ENCODE peak calls at places on chromosomes 1 and 21, in nine cellular contexts. A is IMR-90, I is ovary, C is transverse colon, G is body of pancreas, Z is tibial nerve, W is A549, R is Peyer's patch, Q is endothelial cell of umbilical vein. P is an unnamed sample.

GRCh38 chr1:63622847-63623566 is 29.8 kb downstream of the PGM1 start:
- DNase-seq in A (no peak), I (no peak), C (no peak), G (peak), Z (no peak), W (no peak), R (no peak), Q (no peak), P (no peak)

GRCh38 chr1:41420877-41421276 is 59.6 kb downstream of the FOXO6 start:
- DNase-seq in A (no peak), I (no peak), C (no peak), G (no peak), Z (peak), W (no peak), R (no peak), Q (no peak), P (peak)

GRCh38 chr1:53590581-53591515 is 131.6 kb downstream of the DMRTB1 start:
- DNase-seq in A (no peak), I (no peak), C (peak), G (no peak), Z (no peak), W (no peak), R (no peak), Q (no peak), P (no peak)

GRCh38 chr21:46253610-46254124 is 25.1 kb upstream of the LSS start:
- DNase-seq in A (peak), I (no peak), C (no peak), G (no peak), Z (no peak), W (no peak), R (no peak), Q (peak), P (no peak)

GRCh38 chr1:223123238-223123976 is 19.6 kb downstream of the TLR5 start:
- DNase-seq in A (peak), I (peak), C (peak), G (peak), Z (peak), W (peak), R (peak), Q (peak), P (peak)

GRCh38 chr21:32411366-32412161 is 942 bp upstream of the EVA1C start:
- DNase-seq in A (peak), I (peak), C (peak), G (peak), Z (peak), W (no peak), R (peak), Q (peak), P (peak)

GRCh38 chr1:53574621-53575020 is 115.4 kb downstream of the DMRTB1 start:
- DNase-seq in A (no peak), I (no peak), C (no peak), G (no peak), Z (no peak), W (no peak), R (peak), Q (no peak), P (no peak)

GRCh38 chr1:64995316-64995715 is 29.0 kb upstream of the JAK1 start:
- DNase-seq in A (no peak), I (no peak), C (no peak), G (no peak), Z (no peak), W (no peak), R (no peak), Q (no peak), P (no peak)

GRCh38 chr1:86085741-86086411 is 70.7 kb downstream of the COL24A1 start:
- DNase-seq in A (no peak), I (no peak), C (no peak), G (no peak), Z (no peak), W (no peak), R (no peak), Q (no peak), P (no peak)

GRCh38 chr1:29121951-29122661 is 1.6 kb downstream of the TMEM200B start:
- DNase-seq in A (peak), I (peak), C (peak), G (no peak), Z (no peak), W (no peak), R (peak), Q (peak), P (peak)

GRCh38 chr1:29876441-29876840 is 640.1 kb downstream of the PTPRU start:
- DNase-seq in A (no peak), I (no peak), C (no peak), G (no peak), Z (no peak), W (no peak), R (no peak), Q (no peak), P (no peak)

GRCh38 chr1:112346802-112347350 is 49.1 kb upstream of the CTTNBP2NL start:
- DNase-seq in A (no peak), I (no peak), C (no peak), G (no peak), Z (no peak), W (no peak), R (no peak), Q (no peak), P (no peak)

GRCh38 chr1:190679032-190679431 is 201.4 kb upstream of the BRINP3 start:
- DNase-seq in A (peak), I (no peak), C (no peak), G (no peak), Z (no peak), W (no peak), R (no peak), Q (peak), P (no peak)

GRCh38 chr1:212667223-212668139 is 32.2 kb downstream of the BATF3 start:
- DNase-seq in A (peak), I (no peak), C (peak), G (peak), Z (peak), W (peak), R (no peak), Q (peak), P (peak)

GRCh38 chr1:3174487-3175247 is 105.7 kb downstream of the PRDM16 start:
- DNase-seq in A (no peak), I (peak), C (peak), G (peak), Z (peak), W (no peak), R (no peak), Q (no peak), P (peak)

GRCh38 chr1:11286735-11287410 is 13.9 kb downstream of the UBIAD1 start:
- DNase-seq in A (peak), I (no peak), C (no peak), G (no peak), Z (no peak), W (no peak), R (no peak), Q (no peak), P (no peak)

GRCh38 chr1:65164633-65165032 is 16.6 kb downstream of the AK4 start:
- DNase-seq in A (no peak), I (no peak), C (no peak), G (no peak), Z (no peak), W (no peak), R (no peak), Q (no peak), P (no peak)

GRCh38 chr1:162144853-162145252 is 75.4 kb downstream of the NOS1AP start:
- DNase-seq in A (no peak), I (no peak), C (no peak), G (no peak), Z (no peak), W (no peak), R (no peak), Q (no peak), P (no peak)

GRCh38 chr1:163195728-163196448 is 6.8 kb downstream of the RGS5 start:
- DNase-seq in A (peak), I (no peak), C (no peak), G (no peak), Z (no peak), W (no peak), R (no peak), Q (peak), P (peak)

GRCh38 chr1:9903801-9904527 is 6.1 kb downstream of the CTNNBIP1 start:
- DNase-seq in A (no peak), I (no peak), C (no peak), G (no peak), Z (no peak), W (no peak), R (no peak), Q (no peak), P (no peak)

GRCh38 chr1:221598122-221598521 is 143.8 kb downstream of the DUSP10 start:
- DNase-seq in A (no peak), I (no peak), C (no peak), G (no peak), Z (no peak), W (no peak), R (no peak), Q (no peak), P (no peak)

GRCh38 chr1:150836129-150836773 is 28.2 kb upstream of the CTSK start:
- DNase-seq in A (peak), I (no peak), C (no peak), G (peak), Z (no peak), W (no peak), R (no peak), Q (peak), P (peak)

GRCh38 chr1:205811660-205812059 is 1.3 kb downstream of the SLC41A1 start:
- DNase-seq in A (no peak), I (no peak), C (no peak), G (peak), Z (no peak), W (no peak), R (no peak), Q (no peak), P (peak)

GRCh38 chr1:167629681-167630567 is at the start of gene RCSD1:
- DNase-seq in A (no peak), I (no peak), C (peak), G (no peak), Z (no peak), W (no peak), R (no peak), Q (no peak), P (peak)

GRCh38 chr1:44355582-44356305 is 687 bp upstream of the ERI3 start:
- DNase-seq in A (no peak), I (no peak), C (no peak), G (no peak), Z (no peak), W (no peak), R (no peak), Q (no peak), P (no peak)

GRCh38 chr1:20480261-20481157 is 5.5 kb downstream of the CAMK2N1 start:
- DNase-seq in A (peak), I (no peak), C (peak), G (peak), Z (no peak), W (peak), R (peak), Q (no peak), P (no peak)

GRCh38 chr1:116375165-116375883 is 2.3 kb downstream of the ATP1A1 start:
- DNase-seq in A (no peak), I (no peak), C (no peak), G (no peak), Z (no peak), W (no peak), R (no peak), Q (peak), P (no peak)

GRCh38 chr1:156246762-156247459 is 945 bp downstream of the PAQR6 start:
- DNase-seq in A (no peak), I (no peak), C (no peak), G (no peak), Z (no peak), W (no peak), R (peak), Q (no peak), P (no peak)

GRCh38 chr1:35886606-35887431 is 3.8 kb downstream of the AGO1 start:
- DNase-seq in A (peak), I (no peak), C (no peak), G (no peak), Z (no peak), W (no peak), R (no peak), Q (peak), P (no peak)
- H3K27ac ChIP-seq in A (no peak), I (no peak), C (peak), G (no peak), Z (no peak), W (no peak), R (peak), Q (no peak), P (no peak)

DNA sequence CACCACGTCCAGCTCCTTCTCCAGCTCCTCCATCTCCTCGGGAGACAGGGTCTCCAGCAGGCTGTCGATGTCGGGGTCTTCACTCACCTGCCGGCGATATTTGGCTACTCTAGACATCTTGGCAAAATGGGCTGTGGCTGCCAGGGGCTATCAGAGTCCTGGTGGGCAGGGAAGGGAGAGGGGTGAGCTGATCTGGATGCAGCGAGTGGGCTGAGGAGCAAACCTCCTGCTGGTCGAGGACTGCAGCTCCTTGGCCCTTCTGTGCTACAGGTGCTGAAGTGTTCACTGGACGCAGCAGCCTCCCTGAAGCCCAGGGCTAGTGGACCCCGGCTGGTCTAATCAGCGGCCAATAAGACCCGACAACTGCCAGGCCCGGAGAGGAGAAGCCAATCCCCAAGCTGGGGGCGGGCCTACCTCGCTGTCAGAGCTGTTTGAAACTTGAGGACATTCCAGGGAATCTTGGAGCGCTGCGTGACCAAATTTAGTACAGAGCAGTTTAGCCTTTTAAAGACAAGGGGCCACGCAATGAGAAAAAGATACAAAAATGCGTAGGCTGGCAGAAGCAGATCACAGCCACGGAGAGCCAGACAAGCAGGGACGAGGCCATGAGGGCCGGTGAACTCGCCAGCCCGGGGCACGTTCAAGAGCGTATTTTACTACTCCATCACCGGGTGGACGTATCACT is at the start of gene LMOD1:
- DNase-seq in A (peak), I (peak), C (peak), G (peak), Z (peak), W (no peak), R (peak), Q (peak), P (peak)
- TF ChIP-seq POLR2A in A (peak), I (peak), C (peak), G (no peak), Z (peak), W (no peak), R (peak), Q (no peak), P (peak)

GRCh38 chr1:152759453-152760173 is 1.8 kb downstream of the KPRP start:
- DNase-seq in A (no peak), I (no peak), C (no peak), G (no peak), Z (no peak), W (no peak), R (no peak), Q (no peak), P (no peak)
- H3K4me3 ChIP-seq in A (no peak), I (no peak), C (no peak), G (no peak), Z (no peak), W (no peak), R (no peak), Q (no peak), P (no peak)

GRCh38 chr21:26845750-26846035 is 484 bp upstream of the ADAMTS1 start:
- DNase-seq in A (no peak), I (no peak), C (no peak), G (no peak), Z (peak), W (no peak), R (no peak), Q (no peak), P (no peak)

GRCh38 chr21:26845066-26845749 is at the start of gene ADAMTS1:
- DNase-seq in A (peak), I (peak), C (peak), G (peak), Z (peak), W (no peak), R (peak), Q (peak), P (peak)

GRCh38 chr21:26847951-26848350 is 2.7 kb upstream of the ADAMTS1 start:
- DNase-seq in A (no peak), I (no peak), C (no peak), G (no peak), Z (no peak), W (no peak), R (no peak), Q (no peak), P (no peak)

GRCh38 chr21:26844258-26845065 is 747 bp downstream of the ADAMTS1 start:
- DNase-seq in A (peak), I (peak), C (no peak), G (peak), Z (peak), W (no peak), R (no peak), Q (peak), P (peak)

GRCh38 chr21:26846036-26846931 is 1.1 kb upstream of the ADAMTS1 start:
- DNase-seq in A (peak), I (peak), C (peak), G (peak), Z (peak), W (no peak), R (peak), Q (peak), P (peak)
- H3K27ac ChIP-seq in A (peak), I (peak), C (peak), G (peak), Z (peak), W (no peak), R (peak), Q (peak), P (peak)

GRCh38 chr1:26785611-26786436 is 1.9 kb upstream of the PIGV start:
- DNase-seq in A (peak), I (no peak), C (peak), G (peak), Z (no peak), W (no peak), R (no peak), Q (peak), P (peak)

GRCh38 chr1:26787706-26788514 is at the start of gene PIGV:
- DNase-seq in A (peak), I (peak), C (peak), G (peak), Z (peak), W (peak), R (peak), Q (peak), P (peak)

GRCh38 chr1:26787381-26787705 is 407 bp upstream of the PIGV start:
- DNase-seq in A (peak), I (no peak), C (peak), G (peak), Z (no peak), W (no peak), R (no peak), Q (no peak), P (no peak)

GRCh38 chr1:26788515-26788785 is 700 bp downstream of the PIGV start:
- DNase-seq in A (no peak), I (no peak), C (no peak), G (no peak), Z (no peak), W (no peak), R (no peak), Q (no peak), P (no peak)

GRCh38 chr1:26786437-26787380 is 1.0 kb upstream of the PIGV start:
- DNase-seq in A (peak), I (peak), C (peak), G (peak), Z (peak), W (no peak), R (no peak), Q (peak), P (peak)
- TF ChIP-seq POLR2A in A (peak), I (peak), C (peak), G (no peak), Z (no peak), W (no peak), R (no peak), Q (peak), P (no peak)

GRCh38 chr1:107433068-107433467 is 292.2 kb downstream of the NTNG1 start:
- DNase-seq in A (no peak), I (no peak), C (no peak), G (no peak), Z (no peak), W (no peak), R (no peak), Q (no peak), P (no peak)

GRCh38 chr1:107434379-107434728 is 293.5 kb downstream of the NTNG1 start:
- DNase-seq in A (no peak), I (no peak), C (no peak), G (no peak), Z (no peak), W (no peak), R (no peak), Q (no peak), P (no peak)

GRCh38 chr1:107433635-107434378 is 293.0 kb downstream of the NTNG1 start:
- DNase-seq in A (no peak), I (no peak), C (peak), G (no peak), Z (no peak), W (no peak), R (no peak), Q (no peak), P (no peak)

GRCh38 chr1:107430540-107431228 is 289.8 kb downstream of the NTNG1 start:
- DNase-seq in A (peak), I (no peak), C (peak), G (peak), Z (peak), W (peak), R (no peak), Q (peak), P (peak)

GRCh38 chr1:107432108-107432507 is 291.3 kb downstream of the NTNG1 start:
- DNase-seq in A (no peak), I (no peak), C (no peak), G (no peak), Z (no peak), W (no peak), R (no peak), Q (no peak), P (no peak)
- H3K4me3 ChIP-seq in A (no peak), I (no peak), C (no peak), G (no peak), Z (no peak), W (no peak), R (no peak), Q (no peak), P (no peak)

GRCh38 chr21:31352841-31353240 is 8.8 kb upstream of the TIAM1 start:
- DNase-seq in A (no peak), I (no peak), C (no peak), G (no peak), Z (no peak), W (no peak), R (no peak), Q (no peak), P (no peak)
- H3K27ac ChIP-seq in A (no peak), I (no peak), C (no peak), G (no peak), Z (no peak), W (no peak), R (no peak), Q (no peak), P (no peak)

DNA sequence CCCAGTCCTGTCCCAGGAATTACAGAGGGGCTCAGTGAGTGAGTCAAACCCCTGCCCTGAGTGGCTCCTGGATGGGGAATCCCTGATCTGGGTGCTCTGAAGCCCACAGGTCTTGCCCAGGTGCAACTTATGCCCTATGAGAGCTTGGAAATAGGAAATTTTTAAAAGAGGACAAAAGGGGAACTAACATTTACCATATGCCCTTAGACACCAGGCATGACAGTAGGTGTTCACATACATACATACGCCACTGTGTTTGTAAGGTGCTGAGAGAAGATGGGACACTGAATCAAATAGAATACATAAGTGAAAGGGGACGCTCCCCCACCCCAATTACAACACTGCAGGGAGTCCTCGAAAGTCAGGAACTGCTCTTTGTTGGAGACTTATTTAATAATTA is 1.4 kb downstream of the CFAP45 start:
- DNase-seq in A (no peak), I (no peak), C (no peak), G (no peak), Z (no peak), W (no peak), R (no peak), Q (no peak), P (no peak)
- TF ChIP-seq POLR2A in A (no peak), I (no peak), C (no peak), G (no peak), Z (no peak), W (no peak), R (no peak), Q (no peak), P (no peak)

DNA sequence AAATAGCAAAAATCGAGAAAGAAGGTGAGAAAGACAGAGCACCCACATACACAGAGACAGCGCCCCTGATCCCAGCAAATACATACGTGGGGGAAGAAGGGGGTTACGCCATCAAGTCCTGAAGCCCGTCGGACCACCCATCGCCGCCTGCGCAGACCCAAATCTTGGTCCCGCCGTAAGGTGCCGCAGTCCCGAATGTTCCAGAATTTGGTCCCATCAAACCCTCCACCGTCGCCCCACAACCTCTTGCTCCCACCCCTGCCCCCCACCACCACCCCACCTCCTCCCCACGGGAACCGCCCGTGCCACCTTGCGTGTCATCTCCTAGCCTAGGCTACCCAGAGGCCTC is 71.7 kb downstream of the CD46 start:
- DNase-seq in A (no peak), I (no peak), C (no peak), G (no peak), Z (no peak), W (no peak), R (no peak), Q (no peak), P (no peak)
- H3K4me3 ChIP-seq in A (peak), I (peak), C (peak), G (peak), Z (peak), W (peak), R (peak), Q (no peak), P (peak)

GRCh38 chr1:180953791-180954721 is 41.4 kb downstream of the KIAA1614 start:
- DNase-seq in A (peak), I (peak), C (peak), G (peak), Z (peak), W (peak), R (peak), Q (peak), P (peak)
- H3K27ac ChIP-seq in A (no peak), I (no peak), C (peak), G (peak), Z (peak), W (peak), R (peak), Q (no peak), P (peak)

P was measured in testis.